ENCODE peak calls at places on chromosomes 16 and 17, in five cellular contexts. One of them, this sample, is unnamed.

GRCh38 chr16:66408181-66409048 is 18.7 kb upstream of the BEAN1 start:
- DNase-seq in GM23338: peak
- DNase-seq in aorta: no peak
- DNase-seq in psoas muscle: no peak
- DNase-seq in uterus: no peak
- DNase-seq in this sample: no peak

GRCh38 chr16:48676836-48677235 is 66.9 kb upstream of the N4BP1 start:
- DNase-seq in GM23338: no peak
- DNase-seq in aorta: no peak
- DNase-seq in psoas muscle: no peak
- DNase-seq in uterus: no peak
- DNase-seq in this sample: no peak

GRCh38 chr16:69520800-69521602 is 44.8 kb upstream of the NFAT5 start:
- DNase-seq in GM23338: no peak
- DNase-seq in aorta: no peak
- DNase-seq in psoas muscle: no peak
- DNase-seq in uterus: no peak
- DNase-seq in this sample: no peak

GRCh38 chr17:75572713-75573539 is 14.7 kb upstream of the MYO15B start:
- DNase-seq in GM23338: no peak
- DNase-seq in aorta: no peak
- DNase-seq in psoas muscle: no peak
- DNase-seq in uterus: no peak
- DNase-seq in this sample: no peak

GRCh38 chr17:8175795-8176196 is 384 bp downstream of the TMEM107 start:
- DNase-seq in GM23338: no peak
- DNase-seq in aorta: no peak
- DNase-seq in psoas muscle: no peak
- DNase-seq in uterus: no peak
- DNase-seq in this sample: peak

GRCh38 chr17:39617446-39618251 is 9.1 kb upstream of the PPP1R1B start:
- DNase-seq in GM23338: peak
- DNase-seq in aorta: peak
- DNase-seq in psoas muscle: peak
- DNase-seq in uterus: peak
- DNase-seq in this sample: peak

GRCh38 chr17:17414316-17414937 is 62.4 kb upstream of the MED9 start:
- DNase-seq in GM23338: no peak
- DNase-seq in aorta: no peak
- DNase-seq in psoas muscle: peak
- DNase-seq in uterus: no peak
- DNase-seq in this sample: no peak

GRCh38 chr17:81386646-81387234 is 8.5 kb upstream of the BAHCC1 start:
- DNase-seq in GM23338: peak
- DNase-seq in aorta: no peak
- DNase-seq in psoas muscle: peak
- DNase-seq in uterus: peak
- DNase-seq in this sample: peak

GRCh38 chr16:88301886-88302285 is 80.9 kb upstream of the ZNF469 start:
- DNase-seq in GM23338: no peak
- DNase-seq in aorta: peak
- DNase-seq in psoas muscle: peak
- DNase-seq in uterus: no peak
- DNase-seq in this sample: no peak

GRCh38 chr17:63431939-63432804 is 13.9 kb downstream of the CYB561 start:
- DNase-seq in GM23338: no peak
- DNase-seq in aorta: no peak
- DNase-seq in psoas muscle: no peak
- DNase-seq in uterus: no peak
- DNase-seq in this sample: no peak

GRCh38 chr17:29079887-29080286 is 36.9 kb downstream of the PIPOX start:
- DNase-seq in GM23338: peak
- DNase-seq in aorta: no peak
- DNase-seq in psoas muscle: no peak
- DNase-seq in uterus: no peak
- DNase-seq in this sample: no peak

GRCh38 chr17:40319651-40320550 is 10.9 kb downstream of the RARA start:
- DNase-seq in GM23338: no peak
- DNase-seq in aorta: no peak
- DNase-seq in psoas muscle: peak
- DNase-seq in uterus: no peak
- DNase-seq in this sample: peak

GRCh38 chr16:88941051-88941932 is 35.7 kb downstream of the CBFA2T3 start:
- DNase-seq in GM23338: peak
- DNase-seq in aorta: no peak
- DNase-seq in psoas muscle: no peak
- DNase-seq in uterus: no peak
- DNase-seq in this sample: no peak

GRCh38 chr17:38546396-38546795 is 59.4 kb downstream of the SRCIN1 start:
- DNase-seq in GM23338: no peak
- DNase-seq in aorta: no peak
- DNase-seq in psoas muscle: no peak
- DNase-seq in uterus: no peak
- DNase-seq in this sample: no peak

GRCh38 chr16:22366371-22366770 is 8.0 kb downstream of the CDR2 start:
- DNase-seq in GM23338: no peak
- DNase-seq in aorta: no peak
- DNase-seq in psoas muscle: no peak
- DNase-seq in uterus: no peak
- DNase-seq in this sample: no peak
- H3K27ac ChIP-seq in GM23338: no peak
- H3K27ac ChIP-seq in aorta: no peak
- H3K27ac ChIP-seq in psoas muscle: no peak
- H3K27ac ChIP-seq in uterus: no peak
- H3K27ac ChIP-seq in this sample: no peak

GRCh38 chr17:21124096-21124495 is 2.7 kb upstream of the DHRS7B start:
- DNase-seq in GM23338: peak
- DNase-seq in aorta: no peak
- DNase-seq in psoas muscle: no peak
- DNase-seq in uterus: no peak
- DNase-seq in this sample: no peak

GRCh38 chr17:21126645-21127507 is at the start of gene DHRS7B:
- DNase-seq in GM23338: peak
- DNase-seq in aorta: peak
- DNase-seq in psoas muscle: peak
- DNase-seq in uterus: peak
- DNase-seq in this sample: peak

GRCh38 chr17:21129023-21129681 is 2.4 kb downstream of the DHRS7B start:
- DNase-seq in GM23338: peak
- DNase-seq in aorta: no peak
- DNase-seq in psoas muscle: no peak
- DNase-seq in uterus: peak
- DNase-seq in this sample: no peak

GRCh38 chr17:21127508-21128077 is 829 bp downstream of the DHRS7B start:
- DNase-seq in GM23338: no peak
- DNase-seq in aorta: no peak
- DNase-seq in psoas muscle: no peak
- DNase-seq in uterus: no peak
- DNase-seq in this sample: no peak

DNA sequence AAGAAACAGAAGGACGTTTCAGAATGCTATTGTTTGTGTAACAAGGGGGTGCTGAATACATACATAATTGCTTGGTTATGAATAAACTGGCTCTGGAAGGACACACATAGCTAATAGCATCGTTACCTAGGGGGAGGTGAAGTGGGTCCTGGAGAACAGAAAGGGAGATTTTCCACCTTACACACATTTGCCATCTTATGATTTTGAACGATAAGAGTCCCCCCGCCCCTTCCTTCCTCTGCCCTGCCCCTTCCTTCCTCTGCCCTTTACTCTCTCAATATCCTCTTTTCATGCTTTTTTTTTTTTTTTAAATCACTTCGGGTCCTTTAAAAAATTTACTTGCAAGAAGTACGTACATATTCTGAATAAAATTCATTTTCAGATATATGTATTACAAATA is 902 bp upstream of the DHRS7B start:
- DNase-seq in GM23338: no peak
- DNase-seq in aorta: no peak
- DNase-seq in psoas muscle: no peak
- DNase-seq in uterus: no peak
- DNase-seq in this sample: no peak
- H3K4me3 ChIP-seq in GM23338: peak
- H3K4me3 ChIP-seq in aorta: no peak
- H3K4me3 ChIP-seq in psoas muscle: peak
- H3K4me3 ChIP-seq in uterus: no peak
- H3K4me3 ChIP-seq in this sample: peak

GRCh38 chr17:67850991-67851631 is 25.8 kb downstream of the BPTF start:
- DNase-seq in GM23338: no peak
- DNase-seq in aorta: no peak
- DNase-seq in psoas muscle: no peak
- DNase-seq in uterus: no peak
- DNase-seq in this sample: no peak
- H3K27ac ChIP-seq in GM23338: no peak
- H3K27ac ChIP-seq in aorta: no peak
- H3K27ac ChIP-seq in psoas muscle: no peak
- H3K27ac ChIP-seq in uterus: no peak
- H3K27ac ChIP-seq in this sample: no peak

GRCh38 chr16:56626685-56627084 is 1.1 kb downstream of the MT1E start:
- DNase-seq in GM23338: no peak
- DNase-seq in aorta: no peak
- DNase-seq in psoas muscle: no peak
- DNase-seq in uterus: no peak
- DNase-seq in this sample: no peak
- H3K4me3 ChIP-seq in GM23338: peak
- H3K4me3 ChIP-seq in aorta: peak
- H3K4me3 ChIP-seq in psoas muscle: peak
- H3K4me3 ChIP-seq in uterus: peak
- H3K4me3 ChIP-seq in this sample: peak

GRCh38 chr16:5649762-5650445 is 552.3 kb upstream of the EEF2KMT start:
- DNase-seq in GM23338: peak
- DNase-seq in aorta: no peak
- DNase-seq in psoas muscle: no peak
- DNase-seq in uterus: no peak
- DNase-seq in this sample: peak

GRCh38 chr16:5653789-5654188 is 556.2 kb upstream of the EEF2KMT start:
- DNase-seq in GM23338: no peak
- DNase-seq in aorta: no peak
- DNase-seq in psoas muscle: no peak
- DNase-seq in uterus: no peak
- DNase-seq in this sample: no peak

DNA sequence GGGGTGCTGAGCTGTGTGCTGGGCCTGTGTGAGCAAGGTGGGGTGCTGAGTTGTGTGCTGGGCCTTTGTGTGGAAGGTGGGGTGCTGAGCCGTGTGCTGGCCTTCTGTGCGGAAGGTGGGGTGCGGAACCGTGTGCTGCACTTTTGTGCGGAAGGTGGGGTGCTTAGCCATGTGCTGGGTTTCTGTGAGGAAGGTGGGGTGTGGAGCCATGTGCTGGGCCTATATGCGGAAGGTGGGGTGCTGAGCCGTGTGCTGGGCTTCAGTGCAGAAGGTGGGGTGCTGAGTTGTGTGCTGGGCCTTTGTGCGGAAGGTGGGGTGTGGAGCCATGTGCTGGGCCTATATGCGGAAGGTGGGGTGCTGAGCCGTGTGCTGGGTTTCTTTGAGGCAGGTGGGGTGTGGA is 555.4 kb upstream of the EEF2KMT start:
- DNase-seq in GM23338: no peak
- DNase-seq in aorta: no peak
- DNase-seq in psoas muscle: no peak
- DNase-seq in uterus: no peak
- DNase-seq in this sample: no peak
- H3K27ac ChIP-seq in GM23338: no peak
- H3K27ac ChIP-seq in aorta: no peak
- H3K27ac ChIP-seq in psoas muscle: no peak
- H3K27ac ChIP-seq in uterus: no peak
- H3K27ac ChIP-seq in this sample: no peak

DNA sequence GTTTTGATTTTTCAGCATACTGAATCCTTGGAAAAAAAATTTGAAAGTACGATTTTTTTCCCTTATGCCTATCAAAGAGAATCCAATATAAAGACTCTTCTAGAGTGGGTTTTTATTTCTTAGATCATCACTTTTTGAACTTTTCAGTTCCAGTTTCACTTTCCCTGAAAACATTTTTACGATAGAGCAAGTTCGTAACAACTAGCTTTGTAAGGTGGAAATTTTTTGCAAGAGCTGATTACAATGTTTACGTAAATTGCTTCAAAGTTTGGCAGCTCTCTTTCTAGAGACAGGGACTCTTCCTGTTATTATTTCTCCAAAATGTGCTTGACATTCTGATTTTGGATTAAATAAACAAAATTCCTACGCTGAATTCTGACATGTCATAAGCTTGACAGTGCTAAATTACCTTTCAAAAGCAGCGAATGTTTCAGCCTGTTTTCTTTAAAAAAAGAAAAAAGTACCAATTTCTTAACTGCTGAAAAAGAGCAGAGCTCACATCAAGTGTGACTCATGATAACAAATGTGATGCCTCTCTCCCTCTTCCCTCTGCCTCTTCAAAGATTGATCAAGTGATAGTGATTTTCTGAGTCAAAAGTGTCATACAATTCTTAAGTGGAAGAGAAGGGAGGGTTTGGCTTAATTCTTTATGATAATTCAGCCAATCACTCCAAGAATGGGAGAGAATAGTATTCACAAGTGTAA is 175.2 kb downstream of the KCNJ2 start:
- DNase-seq in GM23338: no peak
- DNase-seq in aorta: no peak
- DNase-seq in psoas muscle: no peak
- DNase-seq in uterus: no peak
- DNase-seq in this sample: no peak
- H3K4me3 ChIP-seq in GM23338: no peak
- H3K4me3 ChIP-seq in aorta: peak
- H3K4me3 ChIP-seq in psoas muscle: peak
- H3K4me3 ChIP-seq in uterus: peak
- H3K4me3 ChIP-seq in this sample: peak

GRCh38 chr16:67720236-67720635 is 1.1 kb upstream of the GFOD2 start:
- DNase-seq in GM23338: no peak
- DNase-seq in aorta: peak
- DNase-seq in psoas muscle: no peak
- DNase-seq in uterus: no peak
- DNase-seq in this sample: no peak
- H3K27ac ChIP-seq in GM23338: no peak
- H3K27ac ChIP-seq in aorta: no peak
- H3K27ac ChIP-seq in psoas muscle: peak
- H3K27ac ChIP-seq in uterus: peak
- H3K27ac ChIP-seq in this sample: peak